ENCODE peak calls at places on chromosomes 5 and 9, in ten cellular contexts. R is stromal cell of bone marrow; L is EL; C is activated T-cell treated with anti-CD3 and anti-CD28 coated beads for 1 hour; J is stimulated activated CD8-positive, alpha-beta memory T cell treated with anti-CD3 and anti-CD28 coated beads, Interleukin-4, amount 100 ng/mL, for 4 hours; Q is dorsolateral prefrontal cortex; S is MM.1S; U is iris pigment epithelial cell; K is GM19239; E is T-cell. X is an unnamed sample.

GRCh38 chr5:1312993-1313833 is 18.3 kb upstream of the TERT start:
- DNase-seq in R (no peak), L (peak), C (no peak), J (no peak), Q (no peak), S (peak), U (no peak), K (no peak), E (peak), X (no peak)

GRCh38 chr5:172616730-172617129 is 24.3 kb upstream of the NEURL1B start:
- DNase-seq in R (no peak), L (no peak), C (no peak), J (no peak), Q (no peak), S (no peak), U (peak), K (no peak), E (no peak), X (no peak)

GRCh38 chr9:110655723-110656641 is 12.6 kb upstream of the MUSK start:
- DNase-seq in R (peak), L (peak), C (no peak), J (no peak), Q (no peak), S (no peak), U (peak), K (no peak), E (no peak), X (peak)

GRCh38 chr5:41083306-41083705 is 12.2 kb upstream of the MROH2B start:
- DNase-seq in R (peak), L (peak), C (no peak), J (no peak), Q (no peak), S (no peak), U (peak), K (no peak), E (no peak), X (no peak)

GRCh38 chr5:14186132-14186830 is 43.1 kb downstream of the TRIO start:
- DNase-seq in R (peak), L (peak), C (no peak), J (no peak), Q (no peak), S (no peak), U (peak), K (no peak), E (no peak), X (peak)

GRCh38 chr9:126915281-126915816 is 767 bp downstream of the RALGPS1 start:
- DNase-seq in R (no peak), L (no peak), C (peak), J (no peak), Q (peak), S (peak), U (no peak), K (no peak), E (peak), X (no peak)

GRCh38 chr5:174337276-174338203 is 292.0 kb downstream of the NSG2 start:
- DNase-seq in R (no peak), L (no peak), C (no peak), J (no peak), Q (no peak), S (no peak), U (no peak), K (no peak), E (no peak), X (no peak)

GRCh38 chr5:102911973-102912372 is 156.9 kb downstream of the PAM start:
- DNase-seq in R (peak), L (peak), C (no peak), J (no peak), Q (no peak), S (no peak), U (peak), K (no peak), E (no peak), X (peak)

GRCh38 chr5:93071710-93072109 is 509.3 kb downstream of the NR2F1-AS1 start:
- DNase-seq in R (no peak), L (no peak), C (no peak), J (no peak), Q (no peak), S (no peak), U (no peak), K (no peak), E (no peak), X (no peak)

GRCh38 chr5:118506453-118506852 is 481.9 kb downstream of the DTWD2 start:
- DNase-seq in R (no peak), L (no peak), C (no peak), J (no peak), Q (no peak), S (no peak), U (no peak), K (peak), E (no peak), X (no peak)

GRCh38 chr9:91972076-91972626 is 22.1 kb upstream of the ROR2 start:
- DNase-seq in R (no peak), L (no peak), C (no peak), J (no peak), Q (no peak), S (no peak), U (no peak), K (no peak), E (no peak), X (no peak)

GRCh38 chr5:56190500-56190899 is 42.6 kb downstream of the ANKRD55 start:
- DNase-seq in R (no peak), L (peak), C (peak), J (no peak), Q (no peak), S (no peak), U (peak), K (no peak), E (peak), X (peak)

GRCh38 chr9:134652291-134653225 is 11.0 kb downstream of the COL5A1 start:
- DNase-seq in R (no peak), L (no peak), C (no peak), J (no peak), Q (no peak), S (no peak), U (no peak), K (no peak), E (no peak), X (no peak)

GRCh38 chr5:173542159-173542558 is 74.3 kb downstream of the BOD1 start:
- DNase-seq in R (no peak), L (no peak), C (no peak), J (no peak), Q (no peak), S (no peak), U (no peak), K (no peak), E (no peak), X (no peak)

GRCh38 chr5:165622864-165623536 is 2117.6 kb downstream of the MAT2B start:
- DNase-seq in R (no peak), L (no peak), C (no peak), J (no peak), Q (no peak), S (peak), U (peak), K (no peak), E (no peak), X (no peak)

GRCh38 chr5:156934450-156935211 is 28.4 kb downstream of the TIMD4 start:
- DNase-seq in R (no peak), L (no peak), C (peak), J (peak), Q (no peak), S (peak), U (no peak), K (no peak), E (peak), X (no peak)

GRCh38 chr5:127572930-127573329 is 55.5 kb downstream of the PRRC1 start:
- DNase-seq in R (no peak), L (peak), C (no peak), J (no peak), Q (no peak), S (no peak), U (peak), K (no peak), E (no peak), X (peak)

GRCh38 chr9:93500571-93501298 is 47.4 kb upstream of the FAM120AOS start:
- DNase-seq in R (no peak), L (no peak), C (no peak), J (no peak), Q (no peak), S (no peak), U (no peak), K (no peak), E (no peak), X (no peak)

GRCh38 chr5:112004867-112005532 is 248.0 kb upstream of the NREP start:
- DNase-seq in R (no peak), L (peak), C (no peak), J (no peak), Q (no peak), S (no peak), U (peak), K (no peak), E (no peak), X (peak)

GRCh38 chr9:109817146-109817845 is 37.3 kb downstream of the PALM2AKAP2 start:
- DNase-seq in R (no peak), L (peak), C (no peak), J (no peak), Q (no peak), S (no peak), U (peak), K (no peak), E (no peak), X (peak)

GRCh38 chr9:91178281-91179236 is 183.2 kb downstream of the AUH start:
- DNase-seq in R (no peak), L (no peak), C (no peak), J (no peak), Q (no peak), S (no peak), U (no peak), K (no peak), E (no peak), X (no peak)

GRCh38 chr5:2317540-2317939 is 433.9 kb downstream of the IRX2 start:
- DNase-seq in R (no peak), L (no peak), C (no peak), J (no peak), Q (no peak), S (no peak), U (no peak), K (no peak), E (no peak), X (no peak)

GRCh38 chr9:99858087-99858486 is 36.4 kb downstream of the NR4A3 start:
- DNase-seq in R (no peak), L (no peak), C (no peak), J (no peak), Q (no peak), S (no peak), U (no peak), K (no peak), E (no peak), X (no peak)

GRCh38 chr5:139458580-139459407 is 3.7 kb downstream of the ECSCR start:
- DNase-seq in R (peak), L (peak), C (peak), J (peak), Q (no peak), S (no peak), U (peak), K (no peak), E (peak), X (peak)

GRCh38 chr9:135221951-135222631 is 134.6 kb downstream of the OLFM1 start:
- DNase-seq in R (no peak), L (no peak), C (no peak), J (no peak), Q (no peak), S (no peak), U (no peak), K (no peak), E (no peak), X (no peak)

GRCh38 chr5:137186759-137187461 is 312.2 kb downstream of the SPOCK1 start:
- DNase-seq in R (peak), L (peak), C (no peak), J (no peak), Q (no peak), S (no peak), U (peak), K (no peak), E (no peak), X (peak)

GRCh38 chr9:128072144-128073021 is 4.4 kb downstream of the SLC25A25 start:
- DNase-seq in R (peak), L (peak), C (peak), J (no peak), Q (peak), S (peak), U (peak), K (no peak), E (peak), X (peak)

GRCh38 chr9:16128003-16128402 is 575.2 kb downstream of the CCDC171 start:
- DNase-seq in R (no peak), L (no peak), C (no peak), J (no peak), Q (no peak), S (no peak), U (no peak), K (no peak), E (no peak), X (no peak)

GRCh38 chr9:34381323-34381722 is 4.6 kb upstream of the MYORG start:
- DNase-seq in R (no peak), L (no peak), C (no peak), J (no peak), Q (peak), S (no peak), U (no peak), K (no peak), E (peak), X (no peak)

GRCh38 chr5:9173281-9174048 is 372.4 kb downstream of the SEMA5A start:
- DNase-seq in R (peak), L (peak), C (no peak), J (no peak), Q (no peak), S (no peak), U (peak), K (no peak), E (no peak), X (peak)

GRCh38 chr9:132268725-132269352 is 85.9 kb downstream of the SETX start:
- DNase-seq in R (peak), L (peak), C (peak), J (peak), Q (peak), S (peak), U (peak), K (peak), E (peak), X (peak)

GRCh38 chr9:125425901-125426515 is 164.4 kb downstream of the GAPVD1 start:
- DNase-seq in R (no peak), L (no peak), C (no peak), J (no peak), Q (no peak), S (no peak), U (no peak), K (no peak), E (no peak), X (no peak)

GRCh38 chr9:130927995-130928900 is 10.8 kb downstream of the FIBCD1 start:
- DNase-seq in R (no peak), L (peak), C (no peak), J (no peak), Q (no peak), S (no peak), U (peak), K (peak), E (no peak), X (no peak)

GRCh38 chr5:57366744-57367143 is 115.9 kb downstream of the ACTBL2 start:
- DNase-seq in R (no peak), L (peak), C (no peak), J (no peak), Q (no peak), S (no peak), U (peak), K (no peak), E (no peak), X (peak)

GRCh38 chr5:36150676-36151433 is 832 bp downstream of the LMBRD2 start:
- DNase-seq in R (peak), L (peak), C (peak), J (no peak), Q (peak), S (peak), U (peak), K (no peak), E (peak), X (peak)